ENCODE peak calls at places on chromosomes 13 and 19, in ten cellular contexts. Q is cardiac muscle cell; S is tibial artery; O is tibial nerve; G is thoracic aorta; P is foreskin keratinocyte; R is mucosa of descending colon; K is CD4-positive, alpha-beta T cell; W is heart right ventricle; X is neural crest cell. F is an unnamed sample.

GRCh38 chr19:55196803-55197202 is 12.5 kb downstream of the PTPRH start:
- DNase-seq in G (no peak), P (no peak), O (no peak), K (no peak), R (no peak), X (no peak), S (no peak), Q (no peak), W (no peak), F (peak)

GRCh38 chr13:80704369-80704768 is 363.4 kb upstream of the SPRY2 start:
- DNase-seq in R (no peak), K (no peak), X (no peak), Q (no peak), P (no peak), W (no peak), S (no peak), G (no peak), O (no peak), F (no peak)

GRCh38 chr13:78603240-78603947 is at the start of gene POU4F1:
- DNase-seq in X (no peak), W (peak), K (peak), Q (peak), S (no peak), P (no peak), R (peak), G (no peak), O (no peak), F (no peak)

GRCh38 chr19:33290956-33291622 is 11.2 kb downstream of the CEBPA start:
- DNase-seq in G (no peak), R (peak), K (no peak), Q (no peak), P (peak), X (no peak), W (no peak), O (no peak), S (no peak), F (no peak)

GRCh38 chr19:3171894-3172679 is 6.5 kb upstream of the S1PR4 start:
- DNase-seq in K (no peak), X (no peak), P (peak), G (no peak), Q (no peak), W (no peak), S (no peak), R (no peak), O (no peak), F (no peak)

GRCh38 chr19:46995492-46995891 is 24.1 kb upstream of the NPAS1 start:
- DNase-seq in X (no peak), W (no peak), K (no peak), P (no peak), O (no peak), Q (no peak), G (no peak), R (no peak), S (no peak), F (no peak)

GRCh38 chr13:32205426-32206096 is 109.6 kb downstream of the ZAR1L start:
- DNase-seq in Q (no peak), W (no peak), K (no peak), O (no peak), S (no peak), R (no peak), G (no peak), X (no peak), P (no peak), F (no peak)

GRCh38 chr13:32932376-32932775 is 83.8 kb upstream of the KL start:
- DNase-seq in X (no peak), R (no peak), K (no peak), G (no peak), P (no peak), Q (no peak), W (no peak), S (no peak), O (no peak), F (no peak)

GRCh38 chr13:101977475-101977874 is 424.4 kb downstream of the FGF14 start:
- DNase-seq in G (no peak), W (no peak), S (no peak), R (no peak), P (no peak), Q (no peak), K (no peak), O (no peak), X (no peak), F (no peak)

GRCh38 chr13:34347784-34348573 is 530.0 kb downstream of the RFC3 start:
- DNase-seq in X (no peak), R (no peak), O (no peak), K (no peak), Q (no peak), P (no peak), G (no peak), W (no peak), S (no peak), F (no peak)

GRCh38 chr13:95256086-95256485 is 45.2 kb downstream of the ABCC4 start:
- DNase-seq in R (no peak), W (no peak), P (peak), K (no peak), X (no peak), S (no peak), Q (no peak), O (no peak), G (no peak), F (peak)

GRCh38 chr19:48940902-48941301 is 7.4 kb downstream of the DHDH start:
- DNase-seq in P (no peak), X (no peak), O (no peak), G (no peak), W (no peak), S (no peak), Q (no peak), R (no peak), K (no peak), F (no peak)

GRCh38 chr13:21825186-21825585 is 154.3 kb downstream of the FGF9 start:
- DNase-seq in P (no peak), W (no peak), O (no peak), X (no peak), Q (no peak), K (no peak), G (no peak), R (no peak), S (no peak), F (no peak)

GRCh38 chr13:99700468-99700867 is 199.2 kb downstream of the TM9SF2 start:
- DNase-seq in K (no peak), G (no peak), W (no peak), X (no peak), Q (no peak), P (no peak), R (no peak), O (no peak), S (no peak), F (no peak)

GRCh38 chr13:51783432-51784094 is 20.4 kb downstream of the DHRS12 start:
- DNase-seq in G (no peak), O (no peak), R (no peak), W (no peak), Q (no peak), K (no peak), X (no peak), S (no peak), P (no peak), F (no peak)

GRCh38 chr13:51782026-51782710 is 21.8 kb downstream of the DHRS12 start:
- DNase-seq in R (no peak), S (no peak), K (no peak), X (no peak), P (no peak), G (no peak), Q (no peak), O (no peak), W (no peak), F (no peak)

GRCh38 chr13:51780099-51780498 is 23.9 kb downstream of the DHRS12 start:
- DNase-seq in W (no peak), X (no peak), G (no peak), P (no peak), S (no peak), O (no peak), K (no peak), Q (no peak), R (no peak), F (no peak)

GRCh38 chr13:51784097-51784496 is 19.9 kb downstream of the DHRS12 start:
- DNase-seq in G (no peak), Q (no peak), R (no peak), S (no peak), P (no peak), W (no peak), X (no peak), O (no peak), K (no peak), F (no peak)

GRCh38 chr13:51781246-51782022 is 22.5 kb downstream of the DHRS12 start:
- DNase-seq in R (no peak), P (no peak), S (no peak), K (no peak), O (no peak), Q (peak), W (no peak), X (no peak), G (no peak), F (no peak)
- TF ChIP-seq CTCF in R (no peak), P (peak), S (no peak), K (no peak), O (no peak), Q (peak), W (peak), X (peak), G (no peak), F (peak)

GRCh38 chr13:48001127-48001881 is at the start of gene SUCLA2:
- DNase-seq in S (peak), X (peak), P (peak), W (peak), Q (peak), O (peak), R (peak), K (peak), G (peak), F (peak)
- TF ChIP-seq CTCF in S (no peak), X (no peak), P (no peak), W (no peak), Q (no peak), O (no peak), R (no peak), K (no peak), G (no peak), F (no peak)

GRCh38 chr19:43755256-43755801 is 567 bp upstream of the SMG9 start:
- DNase-seq in X (peak), S (peak), O (peak), W (peak), Q (peak), K (peak), G (no peak), R (peak), P (peak), F (no peak)

GRCh38 chr19:43754312-43754561 is 525 bp downstream of the SMG9 start:
- DNase-seq in O (no peak), K (no peak), X (no peak), R (no peak), S (no peak), Q (no peak), P (peak), W (no peak), G (no peak), F (peak)

GRCh38 chr19:43751466-43752220 is 3.1 kb downstream of the SMG9 start:
- DNase-seq in X (no peak), P (no peak), R (no peak), S (no peak), W (no peak), G (no peak), O (no peak), Q (no peak), K (no peak), F (peak)

GRCh38 chr19:43752287-43752875 is 2.4 kb downstream of the SMG9 start:
- DNase-seq in G (no peak), W (no peak), K (no peak), S (no peak), X (no peak), P (no peak), R (no peak), O (no peak), Q (no peak), F (no peak)

DNA sequence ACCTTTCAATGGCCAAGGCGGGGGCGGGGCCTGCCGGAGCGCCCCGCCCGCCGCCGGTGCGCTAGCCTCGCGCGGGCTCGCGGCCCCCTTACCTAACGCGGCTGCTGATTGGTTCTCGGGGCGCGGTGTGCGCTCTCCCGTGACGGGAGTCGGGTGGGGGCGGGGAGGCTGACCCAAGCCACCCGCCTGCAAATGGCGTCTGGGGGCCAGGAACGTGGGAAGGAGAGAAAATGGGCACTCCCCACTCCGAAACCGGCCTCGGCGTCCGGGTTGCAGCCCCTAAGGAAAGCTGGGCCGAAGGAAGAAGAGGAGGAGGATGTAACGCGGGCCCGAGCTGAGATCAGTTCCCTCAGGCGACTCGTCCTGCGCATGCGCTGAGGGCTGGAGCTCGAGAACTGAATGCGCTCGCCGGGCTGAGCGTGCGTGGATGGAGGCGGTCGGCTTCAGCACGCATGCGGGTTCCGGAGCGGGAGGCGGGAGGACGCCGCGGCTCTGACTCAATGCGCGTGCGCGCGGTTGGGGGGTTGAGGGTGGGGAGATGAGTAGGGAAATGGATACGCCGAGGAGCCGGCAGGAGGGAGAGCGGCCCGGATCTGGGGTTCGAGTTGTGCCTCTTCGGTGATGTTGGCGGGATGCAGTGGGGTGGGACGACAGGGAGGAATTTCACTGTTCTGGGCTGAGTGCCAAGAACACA is at the start of gene SMG9:
- DNase-seq in O (peak), K (peak), G (peak), Q (peak), W (peak), P (peak), X (peak), R (peak), S (peak), F (peak)
- TF ChIP-seq CTCF in O (no peak), K (no peak), G (peak), Q (no peak), W (no peak), P (peak), X (no peak), R (no peak), S (no peak), F (no peak)

DNA sequence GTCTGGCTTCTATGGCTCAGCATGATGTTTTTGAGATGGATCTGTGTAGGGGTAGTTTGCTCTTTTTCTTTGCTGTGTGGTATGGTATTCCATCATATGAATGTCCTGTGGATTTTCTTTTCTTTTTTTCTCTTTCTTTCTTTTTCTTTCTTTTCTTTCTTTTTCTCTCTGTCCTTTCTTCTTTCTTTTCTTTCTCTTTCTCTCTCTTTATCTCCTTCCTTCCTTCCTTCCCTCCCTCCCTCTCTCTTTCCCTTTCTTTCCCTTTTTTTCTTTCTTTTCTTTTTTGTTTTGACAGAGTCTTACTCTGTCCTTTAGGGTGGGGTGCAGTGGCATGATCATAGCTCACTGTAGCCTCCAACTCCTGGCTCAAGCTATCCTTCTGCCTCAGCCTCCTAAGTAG is 9.0 kb upstream of the HNRNPUL1 start:
- DNase-seq in S (no peak), X (no peak), P (no peak), R (no peak), Q (no peak), K (no peak), G (no peak), O (no peak), W (no peak), F (no peak)
- TF ChIP-seq CTCF in S (no peak), X (no peak), P (no peak), R (no peak), Q (no peak), K (no peak), G (no peak), O (no peak), W (no peak), F (no peak)

GRCh38 chr13:113210834-113211233 is 1.4 kb downstream of the CUL4A start:
- DNase-seq in S (no peak), W (no peak), R (no peak), K (no peak), O (no peak), P (no peak), X (no peak), G (no peak), Q (no peak), F (no peak)

GRCh38 chr13:113208424-113209335 is at the start of gene PCID2:
- DNase-seq in P (peak), S (peak), Q (peak), G (peak), R (peak), W (peak), K (peak), X (peak), O (peak), F (peak)

GRCh38 chr13:113209336-113209879 is at the start of gene CUL4A:
- DNase-seq in Q (peak), G (no peak), P (peak), X (peak), K (peak), S (peak), R (peak), O (peak), W (peak), F (peak)

GRCh38 chr13:113209880-113210421 is 538 bp downstream of the CUL4A start:
- DNase-seq in W (peak), G (no peak), K (peak), P (peak), S (peak), X (peak), R (peak), O (no peak), Q (peak), F (peak)

DNA sequence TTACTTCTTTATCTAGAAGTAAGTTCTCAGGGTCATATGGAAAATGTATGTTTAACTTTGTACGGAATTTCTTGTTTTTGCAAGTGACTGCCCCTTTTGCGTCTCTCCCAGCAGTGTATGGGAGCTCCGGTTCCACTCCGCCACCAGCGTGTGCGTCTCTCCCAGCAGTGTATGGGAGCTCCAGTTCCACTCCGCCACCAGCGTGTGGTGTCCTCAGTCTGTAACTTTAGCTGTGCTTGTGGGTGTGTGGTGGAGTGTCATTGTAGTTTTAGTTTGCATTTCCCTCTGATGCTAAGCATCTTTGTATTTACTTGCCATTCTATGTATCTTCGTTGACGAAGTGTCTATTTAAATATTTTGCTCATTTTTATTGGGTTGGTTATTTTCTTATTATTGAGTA is 2.4 kb downstream of the CUL4A start:
- DNase-seq in G (no peak), P (no peak), K (no peak), S (no peak), O (no peak), R (no peak), X (peak), W (peak), Q (no peak), F (no peak)
- TF ChIP-seq CTCF in G (no peak), P (peak), K (no peak), S (no peak), O (no peak), R (no peak), X (peak), W (peak), Q (no peak), F (peak)